ENCODE peak calls at places on chromosomes 11 and 22, in six cellular contexts. V is GM04503; K is islet precursor cell; P is stimulated activated effector memory CD8-positive, alpha-beta T cell treated with anti-CD3 and anti-CD28 coated beads, Interleukin-12 subunit alpha, Interleukin-12 subunit beta, amount 100 ng/mL, for 72 hours; T is mucosa of gallbladder; L is astrocyte of the spinal cord. J is an unnamed sample.

GRCh38 chr11:63518548-63518947 is 12.7 kb downstream of the LGALS12 start:
- DNase-seq in V (peak; percentile 35), K (no peak), P (no peak), T (no peak), L (peak; percentile 84), J (no peak)

GRCh38 chr22:38346506-38346905 is 29.3 kb upstream of the CSNK1E start:
- DNase-seq in V (no peak), K (peak; percentile 46), P (no peak), T (peak; percentile 8), L (no peak), J (no peak)

GRCh38 chr22:32518848-32519247 is 44.2 kb downstream of the FBXO7 start:
- DNase-seq in V (no peak), K (no peak), P (no peak), T (no peak), L (no peak), J (no peak)

GRCh38 chr11:2530131-2530854 is 85.5 kb downstream of the KCNQ1 start:
- DNase-seq in V (no peak), K (no peak), P (no peak), T (no peak), L (no peak), J (no peak)

GRCh38 chr11:10807629-10808552 is 835 bp downstream of the EIF4G2 start:
- DNase-seq in V (peak; percentile 21), K (peak; percentile 68), P (peak; percentile 78), T (peak; percentile 44), L (peak; percentile 51), J (peak; percentile 28)

GRCh38 chr22:19220867-19221266 is 42.3 kb upstream of the SLC25A1 start:
- DNase-seq in V (no peak), K (no peak), P (no peak), T (no peak), L (no peak), J (no peak)

GRCh38 chr11:70594031-70594430 is 195.7 kb downstream of the CTTN start:
- DNase-seq in V (no peak), K (no peak), P (no peak), T (no peak), L (no peak), J (no peak)

GRCh38 chr11:62477927-62478326 is 59.1 kb downstream of the SCGB1A1 start:
- DNase-seq in V (no peak), K (peak; percentile 70), P (no peak), T (no peak), L (no peak), J (no peak)

GRCh38 chr11:123570939-123571590 is 83.4 kb downstream of the SCN3B start:
- DNase-seq in V (no peak), K (no peak), P (no peak), T (no peak), L (no peak), J (no peak)

GRCh38 chr11:70324354-70325115 is 54.0 kb downstream of the PPFIA1 start:
- DNase-seq in V (no peak), K (no peak), P (no peak), T (no peak), L (peak; percentile 31), J (peak; percentile 56)

GRCh38 chr11:111777094-111778046 is 11.2 kb upstream of the PPP2R1B start:
- DNase-seq in V (no peak), K (no peak), P (no peak), T (peak; percentile 45), L (peak; percentile 84), J (peak; percentile 83)

GRCh38 chr11:2409026-2409553 is 8.5 kb downstream of the TSSC4 start:
- DNase-seq in V (no peak), K (no peak), P (no peak), T (no peak), L (no peak), J (no peak)

GRCh38 chr11:123494195-123495050 is 64.4 kb downstream of the GRAMD1B start:
- DNase-seq in V (no peak), K (peak; percentile 82), P (no peak), T (no peak), L (peak; percentile 14), J (peak; percentile 55)

GRCh38 chr11:75639752-75640151 is 29.1 kb downstream of the MAP6 start:
- DNase-seq in V (no peak), K (peak; percentile 69), P (no peak), T (peak; percentile 72), L (peak; percentile 59), J (peak; percentile 72)

GRCh38 chr11:47360341-47360740 is 7.8 kb upstream of the MYBPC3 start:
- DNase-seq in V (no peak), K (no peak), P (no peak), T (no peak), L (no peak), J (no peak)

GRCh38 chr11:57260937-57261783 is 24.1 kb upstream of the APLNR start:
- DNase-seq in V (no peak), K (no peak), P (no peak), T (no peak), L (no peak), J (no peak)

GRCh38 chr11:72989727-72990126 is 152.4 kb downstream of the FCHSD2 start:
- DNase-seq in V (no peak), K (no peak), P (no peak), T (no peak), L (no peak), J (peak; percentile 30)

GRCh38 chr11:1889941-1890855 is 1.5 kb downstream of the PRR33 start:
- DNase-seq in V (no peak), K (no peak), P (no peak), T (no peak), L (no peak), J (no peak)

GRCh38 chr11:62127941-62128770 is 4.3 kb downstream of the INCENP start:
- DNase-seq in V (no peak), K (peak; percentile 47), P (no peak), T (no peak), L (no peak), J (no peak)

GRCh38 chr11:3087821-3088800 is 30.9 kb upstream of the CARS1 start:
- DNase-seq in V (no peak), K (no peak), P (no peak), T (no peak), L (no peak), J (peak; percentile 30)

GRCh38 chr22:19797086-19797485 is 36.5 kb downstream of the TBX1 start:
- DNase-seq in V (no peak), K (no peak), P (no peak), T (no peak), L (no peak), J (no peak)

J was measured in renal cortical epithelial cell.